ENCODE peak calls at places on chromosomes 13 and 19, in nine cellular contexts. E is esophagus squamous epithelium; G is H1; V is neural progenitor cell; Y is heart left ventricle; T is heart right ventricle; J is BJ; U is cardiac muscle cell; X is CD8-positive, alpha-beta T cell. O is an unnamed sample. For H3K27me3 and H3K36me3, the result is how much of the 10 kb centered on the place peaks cover.

GRCh38 chr19:5828661-5829566 is 10.6 kb downstream of the FUT6 start:
- DNase-seq in Y (no peak), T (peak), J (no peak), E (no peak), U (peak), X (no peak), G (no peak), V (peak), O (peak)

GRCh38 chr19:13153627-13154240 is 3.5 kb downstream of the IER2 start:
- DNase-seq in Y (peak), G (no peak), V (no peak), T (peak), J (no peak), U (peak), E (no peak), X (no peak), O (no peak)

GRCh38 chr13:51557875-51558604 is 26.2 kb upstream of the WDFY2 start:
- DNase-seq in X (no peak), U (peak), V (no peak), Y (no peak), J (peak), T (no peak), E (no peak), G (no peak), O (no peak)

GRCh38 chr13:91745962-91746361 is 347.5 kb downstream of the GPC5 start:
- DNase-seq in T (no peak), X (no peak), V (no peak), Y (no peak), E (no peak), G (no peak), U (no peak), J (no peak), O (no peak)

GRCh38 chr13:111385182-111385857 is 64.9 kb downstream of the TEX29 start:
- DNase-seq in Y (peak), V (no peak), U (no peak), J (no peak), T (no peak), X (no peak), E (no peak), G (no peak), O (no peak)

GRCh38 chr19:7391218-7391670 is 42.5 kb downstream of the ARHGEF18 start:
- DNase-seq in Y (no peak), X (no peak), J (no peak), V (no peak), T (no peak), E (no peak), U (peak), G (no peak), O (no peak)

GRCh38 chr19:54096642-54097106 is 3.9 kb downstream of the OSCAR start:
- DNase-seq in V (peak), E (no peak), J (no peak), X (no peak), T (no peak), Y (peak), U (peak), G (no peak), O (no peak)

GRCh38 chr13:80131204-80131603 is 209.7 kb downstream of the SPRY2 start:
- DNase-seq in Y (peak), T (peak), J (no peak), U (peak), X (no peak), V (peak), G (no peak), E (no peak), O (no peak)

GRCh38 chr19:55441319-55441691 is 1.8 kb downstream of the SHISA7 start:
- DNase-seq in U (no peak), E (no peak), X (no peak), G (no peak), J (no peak), T (no peak), V (no peak), Y (no peak), O (no peak)
- H3K27me3 ChIP-seq in U (half or more), E (under half), X (under half), G (half or more), J (under half), T (half or more), V (half or more), Y (half or more), O (under half)

GRCh38 chr19:16113727-16114126 is 2.0 kb downstream of the RAB8A start:
- DNase-seq in U (no peak), X (no peak), T (no peak), J (no peak), G (no peak), V (no peak), Y (no peak), E (no peak), O (no peak)
- H3K36me3 ChIP-seq in U (under half), X (under half), T (under half), J (under half), G (under half), V (under half), Y (under half), E (under half), O (under half)

DNA sequence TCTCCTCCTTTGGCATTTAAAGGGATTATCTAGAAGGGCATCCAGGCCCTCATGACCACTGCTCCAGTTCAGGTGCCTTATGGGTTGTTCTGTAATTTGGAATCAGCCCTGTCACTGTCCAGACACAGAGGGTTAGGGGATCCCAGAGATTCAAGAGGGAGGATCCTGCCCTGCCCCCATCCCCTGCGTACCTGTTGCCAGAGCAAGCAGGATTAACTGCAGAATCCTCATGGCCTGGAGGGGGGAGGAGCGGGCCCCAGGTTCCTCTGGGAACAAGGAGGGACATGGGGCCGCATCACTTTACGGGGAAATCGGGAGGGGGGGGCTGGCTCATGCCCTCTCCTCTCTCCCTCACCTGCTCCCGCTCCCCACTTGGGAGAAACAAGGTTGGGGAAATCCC is 1.0 kb downstream of the KLK11 start:
- DNase-seq in X (no peak), Y (no peak), T (no peak), G (no peak), V (no peak), U (no peak), E (no peak), J (no peak), O (no peak)
- H3K27me3 ChIP-seq in X (under half), Y (half or more), T (under half), G (under half), V (under half), U (under half), E (under half), J (under half), O (under half)

GRCh38 chr19:18120127-18120526 is 22.5 kb downstream of the MAST3 start:
- DNase-seq in U (no peak), J (no peak), G (no peak), T (no peak), V (no peak), Y (no peak), E (no peak), X (no peak), O (no peak)

GRCh38 chr19:18119243-18120105 is 21.9 kb downstream of the MAST3 start:
- DNase-seq in J (no peak), E (no peak), U (no peak), G (no peak), Y (no peak), V (no peak), X (peak), T (no peak), O (peak)

GRCh38 chr19:18118420-18119242 is 21.1 kb downstream of the MAST3 start:
- DNase-seq in G (no peak), Y (no peak), X (no peak), U (no peak), V (no peak), T (no peak), J (no peak), E (no peak), O (no peak)

GRCh38 chr19:18117364-18117691 is 19.8 kb downstream of the MAST3 start:
- DNase-seq in Y (no peak), E (no peak), V (no peak), X (no peak), G (no peak), J (no peak), U (no peak), T (no peak), O (no peak)

DNA sequence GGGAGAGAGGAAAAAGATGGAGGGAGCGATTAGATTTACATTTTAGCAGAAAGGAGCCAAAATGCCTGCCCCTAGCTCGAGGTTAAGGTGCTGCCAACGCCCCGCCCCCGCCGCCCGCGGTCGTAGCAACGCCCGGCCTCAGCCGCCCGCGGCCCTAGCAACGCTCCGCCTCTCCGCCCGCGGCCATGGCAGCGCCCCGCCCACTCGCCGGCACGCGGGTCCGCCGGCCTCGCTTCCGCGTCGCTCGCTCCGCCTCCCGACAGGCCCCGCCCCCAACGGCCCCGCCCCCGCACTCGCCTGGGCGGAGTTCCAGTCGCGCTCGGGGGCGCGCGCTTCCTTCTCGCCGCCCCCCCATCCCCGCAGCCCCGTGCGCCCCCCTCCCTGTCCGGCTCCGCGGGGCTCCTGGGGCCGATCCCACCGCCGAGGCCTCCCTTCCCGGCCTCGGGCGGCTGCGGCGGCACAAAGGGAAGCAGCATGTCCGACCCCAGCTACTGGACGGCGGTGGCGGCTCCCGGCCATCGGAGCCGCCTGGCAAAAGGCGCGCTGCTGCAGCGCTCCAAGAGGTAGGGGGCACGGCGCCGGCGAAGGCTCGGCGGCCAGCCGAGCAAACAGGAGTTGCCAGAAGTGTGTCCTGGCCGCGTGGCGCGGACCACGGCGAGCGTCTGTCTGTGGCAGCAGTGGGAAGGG is 20.3 kb downstream of the MAST3 start:
- DNase-seq in E (no peak), V (peak), Y (peak), U (peak), T (peak), J (no peak), X (peak), G (no peak), O (peak)
- H3K36me3 ChIP-seq in E (under half), V (under half), Y (under half), U (under half), T (under half), J (under half), X (under half), G (under half), O (under half)

GRCh38 chr13:110305949-110306339 is 1.0 kb downstream of the COL4A1 start:
- DNase-seq in G (no peak), V (no peak), U (peak), E (no peak), X (no peak), T (no peak), J (no peak), Y (no peak), O (no peak)
- H3K27me3 ChIP-seq in G (under half), V (under half), U (under half), E (under half), X (under half), T (under half), J (under half), Y (under half), O (under half)

GRCh38 chr19:40251244-40251643 is 24.8 kb upstream of the CCNP start:
- DNase-seq in V (no peak), J (no peak), U (no peak), G (no peak), T (no peak), E (no peak), Y (no peak), X (no peak), O (no peak)
- H3K36me3 ChIP-seq in V (under half), J (under half), U (under half), G (under half), T (under half), E (half or more), Y (under half), X (under half), O (under half)

DNA sequence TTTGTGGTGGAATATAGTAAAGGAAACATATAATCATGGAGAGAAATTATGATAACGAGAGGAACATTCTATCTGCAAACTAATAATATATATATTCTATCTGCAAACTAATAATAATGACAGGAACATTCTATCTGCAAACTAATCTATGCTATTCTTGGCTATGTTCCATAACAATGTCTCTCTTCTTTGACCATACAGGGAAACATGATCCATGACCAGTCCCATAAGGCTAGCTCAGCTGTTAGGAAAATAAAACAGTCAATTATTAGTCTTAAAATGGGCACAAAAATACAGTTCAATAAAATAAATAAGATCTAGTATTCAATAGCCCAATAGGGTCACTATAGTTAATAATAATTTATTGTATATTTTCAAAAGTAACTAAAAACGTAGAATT is 707.8 kb upstream of the PCDH20 start:
- DNase-seq in T (no peak), U (no peak), V (no peak), X (no peak), J (no peak), Y (no peak), E (no peak), G (no peak), O (no peak)
- H3K27me3 ChIP-seq in T (under half), U (under half), V (under half), X (under half), J (under half), Y (under half), E (under half), G (under half), O (under half)

GRCh38 chr19:33799507-33799906 is 2.8 kb downstream of the KCTD15 start:
- DNase-seq in G (no peak), V (no peak), X (no peak), Y (no peak), U (no peak), J (no peak), E (no peak), T (no peak), O (no peak)

GRCh38 chr19:33802001-33802400 is 5.3 kb downstream of the KCTD15 start:
- DNase-seq in Y (no peak), E (no peak), G (no peak), J (no peak), U (no peak), X (no peak), T (no peak), V (no peak), O (no peak)

GRCh38 chr19:33802801-33803200 is 6.1 kb downstream of the KCTD15 start:
- DNase-seq in X (no peak), E (no peak), U (no peak), G (no peak), T (no peak), Y (no peak), V (no peak), J (no peak), O (no peak)

GRCh38 chr19:33800012-33800680 is 3.5 kb downstream of the KCTD15 start:
- DNase-seq in E (no peak), T (no peak), G (no peak), Y (no peak), J (no peak), X (no peak), U (no peak), V (no peak), O (no peak)

DNA sequence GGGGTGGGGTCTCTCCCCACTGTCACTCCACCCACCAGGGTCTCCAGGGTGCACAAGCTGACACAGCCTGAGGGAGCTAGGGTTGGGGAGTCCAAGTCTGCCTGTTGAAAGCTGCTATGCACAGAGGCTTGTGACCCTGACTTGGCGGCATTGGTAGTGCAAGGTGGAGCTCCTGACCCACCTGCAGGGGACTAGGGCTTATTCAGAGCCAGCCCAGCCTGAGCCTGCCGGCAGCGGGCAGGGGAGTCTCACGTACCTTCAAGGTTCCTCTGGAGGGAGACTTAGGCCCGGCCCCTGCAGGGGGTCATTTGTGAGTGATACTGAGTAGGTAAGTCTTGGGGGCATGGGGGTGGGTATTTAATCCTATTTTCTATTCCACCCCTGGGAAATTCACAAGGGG is 4.7 kb downstream of the KCTD15 start:
- DNase-seq in X (no peak), Y (no peak), E (no peak), T (no peak), V (no peak), J (no peak), G (no peak), U (no peak), O (no peak)
- H3K36me3 ChIP-seq in X (under half), Y (under half), E (half or more), T (under half), V (under half), J (under half), G (under half), U (under half), O (under half)

DNA sequence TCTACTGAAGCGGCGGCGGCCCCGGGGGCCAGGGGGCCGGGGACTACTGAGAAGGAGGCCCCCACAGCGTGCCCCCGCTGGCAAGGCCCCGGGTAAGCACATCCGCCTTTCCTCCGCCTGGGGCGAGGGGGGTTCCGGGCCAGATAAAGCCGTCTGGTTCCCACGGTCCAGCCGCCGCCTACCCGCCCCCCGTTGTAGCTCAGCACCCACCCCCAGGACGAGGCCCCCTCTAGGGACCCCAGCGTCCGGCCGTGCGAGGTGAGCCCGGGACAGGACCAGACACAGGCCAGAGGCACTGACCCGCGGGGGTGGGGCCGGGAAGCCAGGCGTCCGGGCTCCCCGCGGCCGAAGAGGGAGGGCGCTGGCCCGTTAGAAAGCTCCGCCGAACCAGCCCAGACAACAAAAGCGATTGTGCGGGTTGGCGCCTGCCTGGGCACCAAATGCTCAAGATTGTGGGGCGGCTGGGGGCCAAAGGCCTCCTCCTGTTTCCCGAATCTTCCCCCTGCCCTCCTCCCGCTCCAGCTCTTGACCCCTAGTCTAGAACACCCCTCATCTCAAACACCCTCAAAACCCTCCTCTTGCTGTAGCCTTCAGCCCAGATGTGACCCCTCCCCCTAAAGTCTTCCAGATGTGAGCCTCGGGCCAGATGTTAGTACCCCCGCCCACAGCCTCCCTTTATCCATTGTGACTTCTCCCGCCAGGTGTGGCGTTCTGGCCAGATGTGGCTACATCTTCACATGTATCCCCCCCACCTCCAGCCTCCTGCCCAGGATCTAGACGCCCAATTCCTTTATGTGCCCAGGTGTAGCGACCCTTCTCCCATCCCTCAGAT is 867 bp upstream of the LTBP4 start:
- DNase-seq in Y (no peak), V (peak), G (no peak), X (no peak), E (no peak), J (no peak), T (peak), U (no peak), O (no peak)
- H3K27me3 ChIP-seq in Y (under half), V (half or more), G (half or more), X (under half), E (under half), J (under half), T (under half), U (under half), O (under half)

GRCh38 chr13:24306632-24307031 is 2.7 kb upstream of the C1QTNF9 start:
- DNase-seq in J (peak), E (no peak), T (no peak), X (no peak), Y (no peak), V (no peak), G (no peak), U (peak), O (no peak)

GRCh38 chr13:24301911-24302310 is 7.5 kb upstream of the C1QTNF9 start:
- DNase-seq in V (no peak), T (no peak), Y (no peak), J (no peak), G (no peak), U (no peak), X (no peak), E (no peak), O (no peak)

GRCh38 chr13:24301434-24301833 is 7.9 kb upstream of the C1QTNF9 start:
- DNase-seq in G (no peak), E (no peak), J (no peak), X (no peak), V (no peak), T (no peak), Y (no peak), U (no peak), O (no peak)

GRCh38 chr13:24307211-24308067 is 1.9 kb upstream of the C1QTNF9 start:
- DNase-seq in T (peak), V (peak), X (no peak), E (no peak), G (no peak), Y (no peak), U (peak), J (no peak), O (no peak)

GRCh38 chr13:24304620-24305019 is 4.8 kb upstream of the C1QTNF9 start:
- DNase-seq in Y (no peak), X (no peak), T (no peak), G (no peak), J (no peak), U (no peak), E (no peak), V (no peak), O (no peak)
- H3K36me3 ChIP-seq in Y (under half), X (under half), T (under half), G (under half), J (under half), U (under half), E (under half), V (under half), O (under half)